ENCODE peak calls at places on chromosomes 3 and 15, in nine cellular contexts. Y is Peyer's patch, K is A673, J is aorta, O is testis, N is endothelial cell of umbilical vein, B is GM12878, Z is lower lobe of right lung, L is sigmoid colon. H is an unnamed sample. For H3K9me3 and H3K36me3, the result is how much of the 10 kb centered on the place peaks cover.

GRCh38 chr15:58535894-58536293 is 104.1 kb downstream of the LIPC start:
- DNase-seq in Y (no peak), K (no peak), J (no peak), O (no peak), N (no peak), B (no peak), Z (no peak), L (peak), H (no peak)

GRCh38 chr3:99901200-99901926 is 83.7 kb downstream of the CMSS1 start:
- DNase-seq in Y (no peak), K (peak), J (no peak), O (peak), N (peak), B (peak), Z (no peak), L (no peak), H (no peak)

GRCh38 chr3:105676621-105677300 is 192.1 kb downstream of the CBLB start:
- DNase-seq in Y (no peak), K (no peak), J (no peak), O (no peak), N (no peak), B (no peak), Z (no peak), L (no peak), H (no peak)

GRCh38 chr3:11835028-11835639 is 11.6 kb downstream of the TAMM41 start:
- DNase-seq in Y (no peak), K (peak), J (no peak), O (no peak), N (peak), B (no peak), Z (no peak), L (no peak), H (no peak)

GRCh38 chr15:71747128-71748083 is 62.9 kb upstream of the NR2E3 start:
- DNase-seq in Y (no peak), K (no peak), J (no peak), O (no peak), N (peak), B (no peak), Z (no peak), L (no peak), H (no peak)

GRCh38 chr3:188546835-188547670 is 393.1 kb downstream of the LPP start:
- DNase-seq in Y (no peak), K (peak), J (no peak), O (no peak), N (peak), B (no peak), Z (no peak), L (no peak), H (no peak)

GRCh38 chr3:8554725-8555621 is 53.4 kb downstream of the LMCD1 start:
- DNase-seq in Y (no peak), K (peak), J (peak), O (peak), N (no peak), B (no peak), Z (no peak), L (no peak), H (peak)

GRCh38 chr15:37100109-37100873 is at the start of gene MEIS2:
- DNase-seq in Y (peak), K (peak), J (peak), O (peak), N (peak), B (peak), Z (peak), L (peak), H (peak)

GRCh38 chr15:61916104-61916503 is 144.1 kb downstream of the VPS13C start:
- DNase-seq in Y (no peak), K (peak), J (no peak), O (no peak), N (no peak), B (no peak), Z (no peak), L (no peak), H (no peak)

GRCh38 chr3:101036213-101036618 is 43.0 kb upstream of the ABI3BP start:
- DNase-seq in Y (no peak), K (peak), J (no peak), O (no peak), N (peak), B (no peak), Z (no peak), L (no peak), H (no peak)

GRCh38 chr3:109241459-109241858 is 74.9 kb downstream of the DPPA2 start:
- DNase-seq in Y (no peak), K (no peak), J (no peak), O (no peak), N (no peak), B (no peak), Z (no peak), L (no peak), H (no peak)

DNA sequence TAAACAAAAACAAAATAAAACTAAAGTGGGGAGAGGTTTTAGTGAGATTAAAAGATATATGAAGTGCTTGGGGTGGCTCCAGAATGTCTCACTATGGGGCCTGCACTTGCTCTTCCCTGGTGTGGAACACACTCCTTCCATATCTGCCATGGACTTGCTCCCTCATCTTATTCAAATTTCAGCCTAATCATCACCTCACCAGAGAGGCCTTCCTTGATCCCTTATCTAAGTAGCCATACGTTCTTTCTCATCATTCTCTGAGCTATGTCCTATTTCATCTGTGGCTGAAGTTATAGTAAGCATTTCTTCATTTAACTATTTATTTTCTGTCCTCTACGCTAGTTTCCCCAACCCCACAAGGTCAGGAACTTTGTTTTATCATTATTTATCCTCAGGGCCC is 511.7 kb downstream of the NTRK3 start:
- DNase-seq in Y (no peak), K (no peak), J (no peak), O (no peak), N (no peak), B (no peak), Z (no peak), L (no peak), H (no peak)
- H3K9me3 ChIP-seq in Y (under half), K (under half), J (under half), O (under half), N (under half), B (under half), Z (under half), L (under half), H (under half)

DNA sequence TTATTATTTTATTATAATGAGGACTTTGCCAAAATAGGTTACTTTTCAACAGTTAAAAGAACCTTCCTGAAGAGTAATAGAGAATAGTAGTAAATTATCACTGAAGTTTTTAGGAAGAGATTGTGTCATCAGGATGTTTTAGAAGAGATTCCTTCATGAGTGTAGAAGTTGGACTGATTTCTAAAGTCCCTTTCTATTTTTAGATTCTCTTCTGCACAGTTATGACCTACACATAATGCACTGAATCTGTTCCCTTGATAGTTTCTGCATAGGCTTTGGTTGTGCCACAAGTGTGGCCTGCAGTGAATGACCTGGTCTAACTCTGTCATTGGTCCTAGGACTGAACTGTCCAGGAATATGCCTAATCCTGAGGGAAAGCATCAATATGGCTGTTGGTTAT is 23.9 kb downstream of the SLC35A5 start:
- DNase-seq in Y (no peak), K (no peak), J (no peak), O (no peak), N (no peak), B (no peak), Z (no peak), L (no peak), H (no peak)
- H3K36me3 ChIP-seq in Y (half or more), K (under half), J (under half), O (under half), N (under half), B (under half), Z (half or more), L (under half), H (half or more)

DNA sequence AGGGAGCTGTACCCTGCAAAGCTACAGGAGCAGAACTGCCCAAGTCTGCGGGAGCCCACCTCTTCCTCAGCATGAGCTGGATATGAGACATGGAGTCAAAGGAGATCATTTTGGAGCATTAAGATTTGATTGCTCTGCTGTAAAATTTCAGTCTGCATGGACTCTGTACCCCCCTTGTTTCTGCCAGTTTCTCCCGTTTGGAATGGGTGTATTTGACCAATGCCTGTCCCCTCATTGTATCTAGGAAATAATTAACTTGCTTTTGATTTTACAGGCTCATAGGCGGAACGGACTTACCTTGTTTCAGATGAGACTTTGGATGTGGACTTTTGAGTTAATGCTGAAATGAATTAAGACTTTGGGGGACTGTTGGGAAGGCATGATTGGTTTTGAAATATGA is 18.3 kb downstream of the RNF13 start:
- DNase-seq in Y (no peak), K (no peak), J (no peak), O (no peak), N (no peak), B (no peak), Z (no peak), L (no peak), H (no peak)
- H3K9me3 ChIP-seq in Y (under half), K (under half), J (under half), O (under half), N (under half), B (under half), Z (under half), L (under half), H (under half)

GRCh38 chr3:33425456-33425855 is 14.7 kb downstream of the UBP1 start:
- DNase-seq in Y (no peak), K (peak), J (no peak), O (no peak), N (no peak), B (no peak), Z (no peak), L (no peak), H (no peak)

GRCh38 chr3:33420966-33421365 is 19.2 kb downstream of the UBP1 start:
- DNase-seq in Y (no peak), K (no peak), J (no peak), O (no peak), N (no peak), B (no peak), Z (no peak), L (no peak), H (no peak)

GRCh38 chr3:33424606-33425453 is 15.4 kb downstream of the UBP1 start:
- DNase-seq in Y (no peak), K (peak), J (no peak), O (no peak), N (no peak), B (no peak), Z (no peak), L (no peak), H (no peak)

GRCh38 chr3:33417051-33417673 is 23.0 kb downstream of the UBP1 start:
- DNase-seq in Y (no peak), K (no peak), J (no peak), O (no peak), N (no peak), B (no peak), Z (no peak), L (no peak), H (no peak)

DNA sequence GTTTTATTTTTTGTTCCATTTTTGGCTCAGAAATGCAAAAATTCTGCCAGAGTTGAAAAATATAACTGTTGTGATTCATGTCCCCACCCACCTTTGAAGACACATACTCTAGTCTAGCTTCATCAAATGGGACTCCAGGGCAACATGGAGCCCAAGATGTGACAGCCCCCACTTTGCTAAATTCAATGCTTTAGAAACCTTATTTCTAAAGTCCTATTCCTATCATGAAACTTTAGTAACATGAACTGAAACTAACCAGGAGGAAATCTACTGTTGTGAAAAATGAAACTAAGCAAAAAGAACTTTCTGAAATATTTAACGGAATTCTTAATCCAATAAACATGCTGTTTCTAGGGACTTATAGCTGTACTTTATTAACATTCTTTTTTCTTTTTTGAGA is 20.3 kb downstream of the UBP1 start:
- DNase-seq in Y (no peak), K (no peak), J (no peak), O (no peak), N (no peak), B (no peak), Z (no peak), L (no peak), H (no peak)
- H3K36me3 ChIP-seq in Y (under half), K (under half), J (under half), O (under half), N (under half), B (under half), Z (half or more), L (under half), H (half or more)

GRCh38 chr3:35394400-35394799 is 244.9 kb upstream of the ARPP21 start:
- DNase-seq in Y (no peak), K (no peak), J (no peak), O (no peak), N (no peak), B (no peak), Z (no peak), L (no peak), H (no peak)

GRCh38 chr3:35392187-35392586 is 247.1 kb upstream of the ARPP21 start:
- DNase-seq in Y (no peak), K (no peak), J (no peak), O (no peak), N (no peak), B (no peak), Z (no peak), L (no peak), H (no peak)

GRCh38 chr3:35389907-35390306 is 249.4 kb upstream of the ARPP21 start:
- DNase-seq in Y (no peak), K (no peak), J (no peak), O (no peak), N (no peak), B (no peak), Z (no peak), L (no peak), H (no peak)

DNA sequence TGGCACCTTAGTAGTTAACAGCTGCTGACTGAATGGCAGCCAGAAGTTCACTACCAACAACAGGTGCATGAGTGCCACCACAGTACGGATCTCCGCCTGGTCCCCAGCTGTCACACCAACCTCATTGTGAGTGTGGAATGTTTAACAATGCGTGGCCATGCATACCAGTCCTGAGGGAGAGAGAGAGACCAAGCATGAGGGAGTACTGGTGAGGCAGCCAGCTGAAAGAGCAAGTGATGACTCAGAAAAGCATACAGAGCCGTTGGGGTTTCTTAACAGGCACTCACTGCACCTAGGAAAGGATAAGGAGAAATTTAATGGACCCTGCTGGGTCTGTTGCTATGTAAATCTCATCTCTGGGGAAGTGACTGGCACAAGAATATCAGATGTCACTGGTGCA is 245.4 kb upstream of the ARPP21 start:
- DNase-seq in Y (no peak), K (peak), J (no peak), O (no peak), N (no peak), B (no peak), Z (no peak), L (no peak), H (no peak)
- H3K9me3 ChIP-seq in Y (under half), K (under half), J (under half), O (under half), N (under half), B (under half), Z (under half), L (under half), H (under half)

GRCh38 chr15:88650556-88650955 is 11.7 kb downstream of the ISG20 start:
- DNase-seq in Y (peak), K (no peak), J (no peak), O (peak), N (no peak), B (no peak), Z (no peak), L (peak), H (peak)
- H3K36me3 ChIP-seq in Y (under half), K (under half), J (under half), O (under half), N (under half), B (under half), Z (under half), L (under half), H (under half)

GRCh38 chr15:26222781-26223180 is 359.7 kb upstream of the ATP10A start:
- DNase-seq in Y (no peak), K (no peak), J (no peak), O (no peak), N (no peak), B (no peak), Z (no peak), L (no peak), H (no peak)

GRCh38 chr15:26223720-26224119 is 360.6 kb upstream of the ATP10A start:
- DNase-seq in Y (no peak), K (no peak), J (no peak), O (no peak), N (no peak), B (no peak), Z (no peak), L (no peak), H (no peak)

GRCh38 chr15:26224266-26224665 is 361.1 kb upstream of the ATP10A start:
- DNase-seq in Y (no peak), K (no peak), J (no peak), O (no peak), N (no peak), B (no peak), Z (no peak), L (no peak), H (no peak)
- H3K9me3 ChIP-seq in Y (under half), K (half or more), J (under half), O (under half), N (under half), B (under half), Z (under half), L (under half), H (under half)

GRCh38 chr3:111592941-111593340 is 2.2 kb downstream of the ZBED2 start:
- DNase-seq in Y (no peak), K (no peak), J (no peak), O (no peak), N (no peak), B (no peak), Z (no peak), L (no peak), H (no peak)

GRCh38 chr3:111594781-111595180 is 365 bp downstream of the ZBED2 start:
- DNase-seq in Y (no peak), K (no peak), J (no peak), O (no peak), N (no peak), B (no peak), Z (no peak), L (no peak), H (no peak)

GRCh38 chr3:111592143-111592542 is 3.0 kb downstream of the ZBED2 start:
- DNase-seq in Y (no peak), K (no peak), J (no peak), O (no peak), N (no peak), B (no peak), Z (no peak), L (no peak), H (no peak)

GRCh38 chr3:111594205-111594604 is 941 bp downstream of the ZBED2 start:
- DNase-seq in Y (no peak), K (no peak), J (no peak), O (no peak), N (no peak), B (no peak), Z (no peak), L (no peak), H (no peak)

GRCh38 chr3:111593666-111594065 is 1.5 kb downstream of the ZBED2 start:
- DNase-seq in Y (no peak), K (no peak), J (no peak), O (no peak), N (no peak), B (no peak), Z (no peak), L (no peak), H (no peak)
- H3K36me3 ChIP-seq in Y (under half), K (under half), J (under half), O (under half), N (under half), B (under half), Z (under half), L (under half), H (under half)

DNA sequence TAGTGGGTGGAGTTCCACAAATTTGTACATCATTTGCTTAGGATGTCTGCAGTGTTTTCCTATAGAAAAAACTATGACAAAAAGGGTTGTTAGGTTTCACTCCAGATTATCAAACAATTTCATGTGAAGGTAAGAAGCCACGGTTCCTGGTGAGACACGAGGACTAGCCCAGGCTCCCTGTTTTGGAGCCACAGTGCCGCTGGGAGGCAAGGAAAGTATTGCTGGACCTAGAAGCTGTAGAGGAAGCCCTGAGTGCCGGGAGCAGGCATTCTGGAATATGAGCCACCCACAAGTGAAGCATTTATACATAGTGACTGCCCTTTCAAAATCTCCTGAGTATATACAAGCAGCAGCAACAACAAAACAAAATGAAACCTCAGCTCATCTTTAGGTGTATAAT is 142.0 kb downstream of the GABRB3 start:
- DNase-seq in Y (no peak), K (no peak), J (no peak), O (no peak), N (no peak), B (no peak), Z (no peak), L (no peak), H (no peak)
- H3K9me3 ChIP-seq in Y (under half), K (under half), J (under half), O (under half), N (under half), B (under half), Z (under half), L (under half), H (under half)